ENCODE peak calls at places on chromosomes 16 and 17, in ten cellular contexts. One of them, this sample, is unnamed.

GRCh38 chr17:56891751-56892150 is 22.1 kb downstream of the TRIM25 start:
- DNase-seq in GM12864: no peak
- DNase-seq in thoracic aorta: no peak
- DNase-seq in left ventricle myocardium inferior: peak; percentile 23
- DNase-seq in osteoblast: no peak
- DNase-seq in A549: peak; percentile 30
- DNase-seq in Caco-2: no peak
- DNase-seq in stomach: peak; percentile 40
- DNase-seq in lower leg skin: no peak
- DNase-seq in AG04450: no peak
- DNase-seq in this sample: no peak

GRCh38 chr17:33200116-33200515 is 93.0 kb downstream of the ASIC2 start:
- DNase-seq in osteoblast: no peak
- DNase-seq in stomach: no peak
- DNase-seq in GM12864: no peak
- DNase-seq in lower leg skin: peak; percentile 43
- DNase-seq in thoracic aorta: no peak
- DNase-seq in A549: peak; percentile 40
- DNase-seq in Caco-2: no peak
- DNase-seq in AG04450: no peak
- DNase-seq in left ventricle myocardium inferior: no peak
- DNase-seq in this sample: peak; percentile 68

GRCh38 chr17:40727447-40728231 is 24.1 kb upstream of the KRT24 start:
- DNase-seq in left ventricle myocardium inferior: no peak
- DNase-seq in lower leg skin: no peak
- DNase-seq in A549: no peak
- DNase-seq in osteoblast: no peak
- DNase-seq in Caco-2: no peak
- DNase-seq in thoracic aorta: no peak
- DNase-seq in AG04450: peak; percentile 23
- DNase-seq in GM12864: peak; percentile 16
- DNase-seq in stomach: no peak
- DNase-seq in this sample: no peak

GRCh38 chr17:60171753-60172079 is 21.9 kb downstream of the CA4 start:
- DNase-seq in thoracic aorta: no peak
- DNase-seq in GM12864: no peak
- DNase-seq in stomach: no peak
- DNase-seq in osteoblast: no peak
- DNase-seq in A549: no peak
- DNase-seq in AG04450: no peak
- DNase-seq in Caco-2: no peak
- DNase-seq in lower leg skin: no peak
- DNase-seq in left ventricle myocardium inferior: no peak
- DNase-seq in this sample: no peak

GRCh38 chr16:21302454-21302853 is 24.4 kb upstream of the CRYM start:
- DNase-seq in lower leg skin: no peak
- DNase-seq in thoracic aorta: no peak
- DNase-seq in A549: no peak
- DNase-seq in left ventricle myocardium inferior: no peak
- DNase-seq in Caco-2: no peak
- DNase-seq in GM12864: no peak
- DNase-seq in osteoblast: peak; percentile 68
- DNase-seq in AG04450: no peak
- DNase-seq in stomach: no peak
- DNase-seq in this sample: no peak

GRCh38 chr16:58515871-58516767 is 802 bp downstream of the SETD6 start:
- DNase-seq in A549: no peak
- DNase-seq in Caco-2: peak; percentile 73
- DNase-seq in stomach: peak; percentile 70
- DNase-seq in left ventricle myocardium inferior: no peak
- DNase-seq in osteoblast: peak; percentile 76
- DNase-seq in GM12864: no peak
- DNase-seq in thoracic aorta: no peak
- DNase-seq in lower leg skin: no peak
- DNase-seq in AG04450: no peak
- DNase-seq in this sample: peak; percentile 38

GRCh38 chr17:67481808-67482207 is 104.7 kb downstream of the PITPNC1 start:
- DNase-seq in lower leg skin: no peak
- DNase-seq in AG04450: no peak
- DNase-seq in A549: no peak
- DNase-seq in GM12864: no peak
- DNase-seq in left ventricle myocardium inferior: no peak
- DNase-seq in thoracic aorta: no peak
- DNase-seq in stomach: no peak
- DNase-seq in Caco-2: no peak
- DNase-seq in osteoblast: no peak
- DNase-seq in this sample: peak; percentile 53

GRCh38 chr16:12675852-12676251 is 127.8 kb downstream of the CPPED1 start:
- DNase-seq in AG04450: no peak
- DNase-seq in left ventricle myocardium inferior: no peak
- DNase-seq in osteoblast: no peak
- DNase-seq in stomach: no peak
- DNase-seq in Caco-2: peak; percentile 7
- DNase-seq in A549: peak; percentile 38
- DNase-seq in GM12864: no peak
- DNase-seq in lower leg skin: no peak
- DNase-seq in thoracic aorta: no peak
- DNase-seq in this sample: peak; percentile 57

GRCh38 chr17:21250719-21251305 is 2.4 kb downstream of the NATD1 start:
- DNase-seq in lower leg skin: no peak
- DNase-seq in AG04450: no peak
- DNase-seq in stomach: no peak
- DNase-seq in left ventricle myocardium inferior: no peak
- DNase-seq in A549: no peak
- DNase-seq in thoracic aorta: no peak
- DNase-seq in Caco-2: no peak
- DNase-seq in osteoblast: peak; percentile 86
- DNase-seq in GM12864: no peak
- DNase-seq in this sample: no peak

GRCh38 chr17:21247859-21248258 is 5.4 kb downstream of the NATD1 start:
- DNase-seq in GM12864: no peak
- DNase-seq in AG04450: no peak
- DNase-seq in osteoblast: peak; percentile 64
- DNase-seq in thoracic aorta: no peak
- DNase-seq in Caco-2: no peak
- DNase-seq in stomach: no peak
- DNase-seq in lower leg skin: no peak
- DNase-seq in left ventricle myocardium inferior: no peak
- DNase-seq in A549: no peak
- DNase-seq in this sample: no peak

GRCh38 chr17:21249911-21250703 is 3.1 kb downstream of the NATD1 start:
- DNase-seq in A549: no peak
- DNase-seq in thoracic aorta: no peak
- DNase-seq in GM12864: no peak
- DNase-seq in stomach: no peak
- DNase-seq in lower leg skin: no peak
- DNase-seq in Caco-2: no peak
- DNase-seq in AG04450: no peak
- DNase-seq in osteoblast: peak; percentile 69
- DNase-seq in left ventricle myocardium inferior: no peak
- DNase-seq in this sample: no peak

GRCh38 chr17:21248495-21248894 is 4.7 kb downstream of the NATD1 start:
- DNase-seq in left ventricle myocardium inferior: no peak
- DNase-seq in thoracic aorta: no peak
- DNase-seq in osteoblast: peak; percentile 66
- DNase-seq in A549: no peak
- DNase-seq in AG04450: no peak
- DNase-seq in stomach: no peak
- DNase-seq in lower leg skin: no peak
- DNase-seq in Caco-2: no peak
- DNase-seq in GM12864: no peak
- DNase-seq in this sample: no peak

GRCh38 chr17:21249086-21249795 is 4.0 kb downstream of the NATD1 start:
- DNase-seq in Caco-2: no peak
- DNase-seq in AG04450: no peak
- DNase-seq in A549: no peak
- DNase-seq in stomach: no peak
- DNase-seq in osteoblast: peak; percentile 29
- DNase-seq in GM12864: no peak
- DNase-seq in lower leg skin: no peak
- DNase-seq in thoracic aorta: no peak
- DNase-seq in left ventricle myocardium inferior: no peak
- DNase-seq in this sample: no peak
- TF ChIP-seq CTCF in Caco-2: no peak
- TF ChIP-seq CTCF in AG04450: no peak
- TF ChIP-seq CTCF in A549: no peak
- TF ChIP-seq CTCF in stomach: no peak
- TF ChIP-seq CTCF in osteoblast: no peak
- TF ChIP-seq CTCF in GM12864: no peak
- TF ChIP-seq CTCF in lower leg skin: no peak
- TF ChIP-seq CTCF in thoracic aorta: no peak
- TF ChIP-seq CTCF in left ventricle myocardium inferior: no peak
- TF ChIP-seq CTCF in this sample: no peak

DNA sequence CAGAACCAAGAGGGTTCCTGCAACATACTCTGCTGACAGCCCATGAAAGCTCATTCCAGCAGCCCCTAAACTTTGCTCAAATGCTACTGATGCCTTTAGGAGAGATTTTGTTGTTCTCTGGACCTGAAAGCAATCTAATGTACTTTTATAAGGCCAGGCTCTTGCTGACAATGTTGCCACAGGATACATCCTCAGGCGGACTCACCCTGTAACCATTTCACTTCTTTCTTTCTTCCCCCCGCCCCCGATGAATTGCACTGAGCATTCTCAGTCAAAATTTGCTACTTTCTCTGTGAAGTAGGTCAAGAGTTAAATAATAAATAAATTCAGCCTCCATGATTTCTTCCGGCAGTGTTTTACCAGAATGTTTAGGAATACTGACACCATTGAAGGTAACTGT is 1.5 kb downstream of the GAS7 start:
- DNase-seq in lower leg skin: no peak
- DNase-seq in Caco-2: no peak
- DNase-seq in A549: no peak
- DNase-seq in thoracic aorta: no peak
- DNase-seq in GM12864: no peak
- DNase-seq in osteoblast: no peak
- DNase-seq in left ventricle myocardium inferior: no peak
- DNase-seq in stomach: no peak
- DNase-seq in AG04450: no peak
- DNase-seq in this sample: peak; percentile 8
- H3K4me3 ChIP-seq in lower leg skin: no peak overlapping the region
- H3K4me3 ChIP-seq in Caco-2: no peak overlapping the region
- H3K4me3 ChIP-seq in A549: no peak overlapping the region
- H3K4me3 ChIP-seq in thoracic aorta: peak overlapping the region; percentile 71
- H3K4me3 ChIP-seq in GM12864: no peak overlapping the region
- H3K4me3 ChIP-seq in osteoblast: no peak overlapping the region
- H3K4me3 ChIP-seq in left ventricle myocardium inferior: peak overlapping the region; percentile 81
- H3K4me3 ChIP-seq in stomach: peak overlapping the region; percentile 76
- H3K4me3 ChIP-seq in AG04450: peak overlapping the region; percentile 59
- H3K4me3 ChIP-seq in this sample: peak overlapping the region; percentile 56

DNA sequence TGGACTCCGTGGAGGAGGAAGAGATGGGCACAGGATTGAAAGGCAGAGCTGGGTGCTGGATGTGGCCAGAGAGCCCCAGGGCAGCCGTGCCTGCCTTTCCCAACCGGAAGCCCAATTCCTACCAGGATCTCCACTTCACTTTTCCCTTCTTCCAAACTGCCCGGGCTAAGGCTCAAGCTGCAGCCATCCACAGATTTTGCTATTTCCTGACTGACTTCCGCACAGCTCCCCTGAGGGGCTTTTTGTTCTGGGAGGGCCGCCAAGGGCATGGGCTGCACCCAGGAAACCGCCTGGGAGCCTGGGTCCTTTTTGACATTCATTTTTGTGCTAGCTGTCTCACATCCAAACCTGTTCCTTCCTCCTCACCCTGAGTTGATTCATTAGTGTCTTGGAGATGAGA is 4.2 kb downstream of the SHISA6 start:
- DNase-seq in AG04450: no peak
- DNase-seq in thoracic aorta: no peak
- DNase-seq in GM12864: no peak
- DNase-seq in A549: no peak
- DNase-seq in left ventricle myocardium inferior: no peak
- DNase-seq in lower leg skin: no peak
- DNase-seq in stomach: no peak
- DNase-seq in osteoblast: no peak
- DNase-seq in Caco-2: no peak
- DNase-seq in this sample: no peak
- TF ChIP-seq CTCF in AG04450: no peak
- TF ChIP-seq CTCF in thoracic aorta: no peak
- TF ChIP-seq CTCF in GM12864: no peak
- TF ChIP-seq CTCF in A549: no peak
- TF ChIP-seq CTCF in left ventricle myocardium inferior: no peak
- TF ChIP-seq CTCF in lower leg skin: no peak
- TF ChIP-seq CTCF in stomach: no peak
- TF ChIP-seq CTCF in osteoblast: no peak
- TF ChIP-seq CTCF in Caco-2: no peak
- TF ChIP-seq CTCF in this sample: no peak

GRCh38 chr16:89130448-89130847 is 36.8 kb downstream of the ACSF3 start:
- DNase-seq in left ventricle myocardium inferior: peak; percentile 1
- DNase-seq in A549: no peak
- DNase-seq in lower leg skin: no peak
- DNase-seq in stomach: no peak
- DNase-seq in osteoblast: no peak
- DNase-seq in AG04450: no peak
- DNase-seq in thoracic aorta: no peak
- DNase-seq in Caco-2: no peak
- DNase-seq in GM12864: no peak
- DNase-seq in this sample: no peak

GRCh38 chr16:89131783-89132182 is 38.1 kb downstream of the ACSF3 start:
- DNase-seq in osteoblast: no peak
- DNase-seq in Caco-2: no peak
- DNase-seq in stomach: no peak
- DNase-seq in lower leg skin: no peak
- DNase-seq in GM12864: no peak
- DNase-seq in left ventricle myocardium inferior: peak; percentile 4
- DNase-seq in AG04450: no peak
- DNase-seq in thoracic aorta: no peak
- DNase-seq in A549: no peak
- DNase-seq in this sample: no peak

GRCh38 chr16:89134269-89134668 is 37.3 kb upstream of the CDH15 start:
- DNase-seq in AG04450: no peak
- DNase-seq in A549: no peak
- DNase-seq in thoracic aorta: no peak
- DNase-seq in Caco-2: no peak
- DNase-seq in lower leg skin: no peak
- DNase-seq in left ventricle myocardium inferior: peak; percentile 1
- DNase-seq in GM12864: no peak
- DNase-seq in stomach: no peak
- DNase-seq in osteoblast: no peak
- DNase-seq in this sample: no peak

GRCh38 chr16:89133457-89134127 is 38.0 kb upstream of the CDH15 start:
- DNase-seq in AG04450: no peak
- DNase-seq in Caco-2: no peak
- DNase-seq in GM12864: no peak
- DNase-seq in osteoblast: peak; percentile 44
- DNase-seq in left ventricle myocardium inferior: peak; percentile 5
- DNase-seq in thoracic aorta: no peak
- DNase-seq in lower leg skin: no peak
- DNase-seq in A549: no peak
- DNase-seq in stomach: no peak
- DNase-seq in this sample: no peak

DNA sequence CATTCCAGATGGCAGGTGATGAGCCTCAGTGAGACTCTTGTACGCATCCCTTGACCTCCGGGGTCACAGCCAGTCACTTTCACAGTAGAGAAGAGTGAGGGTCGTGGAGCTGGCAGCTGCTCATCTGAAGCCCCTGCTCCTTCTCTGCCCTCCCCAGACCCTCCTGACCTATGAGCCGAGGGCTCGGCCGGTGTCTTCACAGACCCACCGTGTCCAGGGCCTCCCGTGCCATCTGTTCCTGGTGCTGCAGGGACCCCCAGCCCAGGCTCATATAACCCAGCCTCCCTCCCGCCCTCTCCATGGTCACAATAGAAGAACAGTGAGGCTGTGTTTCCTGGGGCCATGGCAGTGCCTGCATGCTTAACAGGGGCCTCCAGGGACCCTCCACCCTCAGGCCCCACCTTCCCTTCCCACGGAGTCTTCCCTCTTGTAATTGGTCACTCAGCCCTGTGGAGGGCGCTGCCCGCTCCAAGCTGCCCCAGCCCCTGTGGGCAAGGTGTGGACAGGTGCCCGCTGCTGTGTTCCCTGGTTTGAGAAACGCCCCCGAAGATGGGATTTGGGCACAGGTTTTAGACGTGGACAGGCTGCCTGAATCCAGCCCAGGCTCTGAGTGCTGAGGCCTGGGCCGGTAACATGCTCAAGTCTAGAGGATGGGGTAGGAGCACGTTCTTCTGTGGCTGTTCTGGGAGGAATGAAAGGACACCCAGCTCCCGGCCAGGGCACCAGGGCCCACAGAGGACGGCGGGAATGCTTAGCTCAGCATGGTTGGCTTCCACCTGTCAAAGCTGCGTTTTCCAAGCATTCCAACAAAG is 38.7 kb downstream of the ACSF3 start:
- DNase-seq in thoracic aorta: no peak
- DNase-seq in Caco-2: no peak
- DNase-seq in stomach: no peak
- DNase-seq in A549: no peak
- DNase-seq in osteoblast: peak; percentile 55
- DNase-seq in lower leg skin: no peak
- DNase-seq in GM12864: no peak
- DNase-seq in AG04450: no peak
- DNase-seq in left ventricle myocardium inferior: peak; percentile 4
- DNase-seq in this sample: no peak
- H3K4me3 ChIP-seq in thoracic aorta: no peak overlapping the region
- H3K4me3 ChIP-seq in Caco-2: no peak overlapping the region
- H3K4me3 ChIP-seq in stomach: no peak overlapping the region
- H3K4me3 ChIP-seq in A549: no peak overlapping the region
- H3K4me3 ChIP-seq in osteoblast: no peak overlapping the region
- H3K4me3 ChIP-seq in lower leg skin: no peak overlapping the region
- H3K4me3 ChIP-seq in GM12864: no peak overlapping the region
- H3K4me3 ChIP-seq in AG04450: no peak overlapping the region
- H3K4me3 ChIP-seq in left ventricle myocardium inferior: no peak overlapping the region
- H3K4me3 ChIP-seq in this sample: no peak overlapping the region